ENCODE peak calls at places on chromosome 4, in ten cellular contexts. N is sigmoid colon; C is SJCRH30; W is testis; I is cerebellum; E is kidney tubule cell; A is neuronal stem cell; Q is activated naive CD8-positive, alpha-beta T cell treated with anti-CD3 and anti-CD28 coated beads, Interleukin-2, amount 50 U/mL, for 16 hours; L is NCI-H524 treated with DMSO at 0.1 percent for 48 hours; J is NCI-H1092 treated with DMSO at 0.1 percent for 48 hours. U is an unnamed sample.

GRCh38 chr4:123603165-123603564 is 206.6 kb downstream of the SPRY1 start:
- DNase-seq in N (no peak), C (peak; percentile 83), W (no peak), I (no peak), E (peak; percentile 83), A (no peak), Q (no peak), L (no peak), J (no peak), U (no peak)

GRCh38 chr4:38157592-38157991 is 197.4 kb downstream of the PTTG2 start:
- DNase-seq in N (no peak), C (peak; percentile 37), W (no peak), I (no peak), E (peak; percentile 26), A (no peak), Q (no peak), L (no peak), J (no peak), U (no peak)

GRCh38 chr4:55162396-55162795 is 37.0 kb upstream of the KDR start:
- DNase-seq in N (no peak), C (no peak), W (no peak), I (no peak), E (no peak), A (no peak), Q (no peak), L (no peak), J (no peak), U (no peak)

GRCh38 chr4:2260336-2261109 is 1.4 kb downstream of the MXD4 start:
- DNase-seq in N (peak; percentile 74), C (no peak), W (peak; percentile 40), I (no peak), E (peak; percentile 11), A (no peak), Q (no peak), L (no peak), J (no peak), U (no peak)

GRCh38 chr4:78166582-78166981 is 109.5 kb downstream of the FRAS1 start:
- DNase-seq in N (no peak), C (peak; percentile 56), W (no peak), I (no peak), E (no peak), A (no peak), Q (no peak), L (no peak), J (no peak), U (no peak)

GRCh38 chr4:139503622-139504166 is 49.8 kb downstream of the RAB33B start:
- DNase-seq in N (no peak), C (no peak), W (no peak), I (no peak), E (no peak), A (no peak), Q (no peak), L (no peak), J (no peak), U (no peak)

GRCh38 chr4:182846041-182846440 is 71.1 kb downstream of the DCTD start:
- DNase-seq in N (no peak), C (no peak), W (no peak), I (no peak), E (no peak), A (no peak), Q (no peak), L (no peak), J (no peak), U (no peak)

GRCh38 chr4:173527103-173527876 is 2.7 kb downstream of the HAND2 start:
- DNase-seq in N (peak; percentile 76), C (no peak), W (no peak), I (no peak), E (no peak), A (no peak), Q (no peak), L (no peak), J (no peak), U (no peak)

GRCh38 chr4:46715468-46715867 is 193.6 kb downstream of the COX7B2 start:
- DNase-seq in N (no peak), C (no peak), W (no peak), I (no peak), E (no peak), A (no peak), Q (no peak), L (no peak), J (no peak), U (no peak)

GRCh38 chr4:74230902-74231499 is 73.1 kb downstream of the MTHFD2L start:
- DNase-seq in N (no peak), C (no peak), W (no peak), I (no peak), E (peak; percentile 87), A (no peak), Q (no peak), L (no peak), J (no peak), U (no peak)

GRCh38 chr4:175422331-175422730 is 389.7 kb downstream of the GPM6A start:
- DNase-seq in N (no peak), C (no peak), W (no peak), I (no peak), E (peak; percentile 32), A (no peak), Q (no peak), L (no peak), J (no peak), U (no peak)

GRCh38 chr4:185565696-185566095 is 30.4 kb upstream of the PDLIM3 start:
- DNase-seq in N (no peak), C (peak; percentile 27), W (no peak), I (no peak), E (no peak), A (no peak), Q (no peak), L (no peak), J (no peak), U (no peak)

GRCh38 chr4:186904104-186904503 is 180.4 kb upstream of the FAT1 start:
- DNase-seq in N (no peak), C (no peak), W (no peak), I (no peak), E (peak; percentile 90), A (no peak), Q (no peak), L (no peak), J (no peak), U (no peak)

GRCh38 chr4:152697284-152698011 is 17.7 kb upstream of the TMEM154 start:
- DNase-seq in N (no peak), C (no peak), W (no peak), I (no peak), E (no peak), A (no peak), Q (no peak), L (no peak), J (no peak), U (no peak)

GRCh38 chr4:105140684-105141490 is 5.8 kb upstream of the TET2 start:
- DNase-seq in N (no peak), C (peak; percentile 56), W (peak; percentile 33), I (peak; percentile 27), E (peak; percentile 38), A (peak; percentile 29), Q (no peak), L (no peak), J (no peak), U (peak; percentile 9)

GRCh38 chr4:41748788-41749445 is 392 bp upstream of the PHOX2B start:
- DNase-seq in N (no peak), C (no peak), W (no peak), I (no peak), E (no peak), A (peak; percentile 67), Q (no peak), L (no peak), J (no peak), U (no peak)

GRCh38 chr4:6582889-6583504 is 8.0 kb downstream of the MAN2B2 start:
- DNase-seq in N (no peak), C (peak; percentile 65), W (peak; percentile 74), I (no peak), E (peak; percentile 16), A (no peak), Q (no peak), L (no peak), J (no peak), U (no peak)

GRCh38 chr4:113901994-113902787 is 77.3 kb downstream of the ARSJ start:
- DNase-seq in N (no peak), C (no peak), W (no peak), I (peak; percentile 82), E (peak; percentile 68), A (no peak), Q (peak; percentile 11), L (no peak), J (peak; percentile 24), U (peak; percentile 68)

GRCh38 chr4:54400802-54401201 is 171.7 kb downstream of the PDGFRA start:
- DNase-seq in N (no peak), C (peak; percentile 6), W (no peak), I (no peak), E (peak; percentile 11), A (no peak), Q (no peak), L (no peak), J (no peak), U (no peak)

GRCh38 chr4:64539234-64539849 is 130.1 kb upstream of the TECRL start:
- DNase-seq in N (no peak), C (peak; percentile 84), W (peak; percentile 68), I (peak; percentile 54), E (peak; percentile 63), A (peak; percentile 66), Q (no peak), L (peak; percentile 32), J (peak; percentile 88), U (no peak)

GRCh38 chr4:127533028-127533700 is 99.6 kb upstream of the INTU start:
- DNase-seq in N (peak; percentile 79), C (no peak), W (peak; percentile 83), I (no peak), E (no peak), A (no peak), Q (no peak), L (no peak), J (peak; percentile 43), U (no peak)

GRCh38 chr4:175109933-175110332 is 191.8 kb downstream of the ADAM29 start:
- DNase-seq in N (peak; percentile 59), C (peak; percentile 2), W (no peak), I (no peak), E (no peak), A (no peak), Q (no peak), L (no peak), J (no peak), U (no peak)

U was measured in T-cell.